ENCODE peak calls at places on chromosomes 13 and 19, in ten cellular contexts. One of them, this sample, is unnamed.

GRCh38 chr19:54696117-54696548 is 28.1 kb upstream of the KIR3DL3 start:
- DNase-seq in iPS-NIHi11: no peak
- DNase-seq in activated naive CD4-positive, alpha-beta T cell: no peak
- DNase-seq in bronchial epithelial cell: no peak
- DNase-seq in fibroblast of the conjunctiva: no peak
- DNase-seq in activated B cell treated with CpG ODN at 0.5 μM for 24 hours: no peak
- DNase-seq in activated CD4-positive, alpha-beta memory T cell treated with anti-CD3 and anti-CD28 coated beads, Interleukin-2, amount 10 ng/mL, durations not matched to agents 7 days and 5 days: no peak
- DNase-seq in putamen: no peak
- DNase-seq in WTC11: no peak
- DNase-seq in nucleus accumbens: no peak
- DNase-seq in this sample: no peak

GRCh38 chr13:109668433-109669233 is 117.8 kb downstream of the IRS2 start:
- DNase-seq in iPS-NIHi11: no peak
- DNase-seq in activated naive CD4-positive, alpha-beta T cell: no peak
- DNase-seq in bronchial epithelial cell: no peak
- DNase-seq in fibroblast of the conjunctiva: no peak
- DNase-seq in activated B cell treated with CpG ODN at 0.5 μM for 24 hours: no peak
- DNase-seq in activated CD4-positive, alpha-beta memory T cell treated with anti-CD3 and anti-CD28 coated beads, Interleukin-2, amount 10 ng/mL, durations not matched to agents 7 days and 5 days: no peak
- DNase-seq in putamen: no peak
- DNase-seq in WTC11: no peak
- DNase-seq in nucleus accumbens: no peak
- DNase-seq in this sample: no peak

GRCh38 chr19:1000095-1000494 is at the start of gene GRIN3B:
- DNase-seq in iPS-NIHi11: peak
- DNase-seq in activated naive CD4-positive, alpha-beta T cell: peak
- DNase-seq in bronchial epithelial cell: peak
- DNase-seq in fibroblast of the conjunctiva: no peak
- DNase-seq in activated B cell treated with CpG ODN at 0.5 μM for 24 hours: peak
- DNase-seq in activated CD4-positive, alpha-beta memory T cell treated with anti-CD3 and anti-CD28 coated beads, Interleukin-2, amount 10 ng/mL, durations not matched to agents 7 days and 5 days: peak
- DNase-seq in putamen: no peak
- DNase-seq in WTC11: peak
- DNase-seq in nucleus accumbens: no peak
- DNase-seq in this sample: no peak

GRCh38 chr13:37706041-37706440 is 107.5 kb upstream of the POSTN start:
- DNase-seq in iPS-NIHi11: no peak
- DNase-seq in activated naive CD4-positive, alpha-beta T cell: no peak
- DNase-seq in bronchial epithelial cell: no peak
- DNase-seq in fibroblast of the conjunctiva: no peak
- DNase-seq in activated B cell treated with CpG ODN at 0.5 μM for 24 hours: no peak
- DNase-seq in activated CD4-positive, alpha-beta memory T cell treated with anti-CD3 and anti-CD28 coated beads, Interleukin-2, amount 10 ng/mL, durations not matched to agents 7 days and 5 days: no peak
- DNase-seq in putamen: no peak
- DNase-seq in WTC11: no peak
- DNase-seq in nucleus accumbens: no peak
- DNase-seq in this sample: no peak

GRCh38 chr13:84400711-84401110 is 518.4 kb upstream of the SLITRK1 start:
- DNase-seq in iPS-NIHi11: no peak
- DNase-seq in activated naive CD4-positive, alpha-beta T cell: no peak
- DNase-seq in bronchial epithelial cell: peak
- DNase-seq in fibroblast of the conjunctiva: peak
- DNase-seq in activated B cell treated with CpG ODN at 0.5 μM for 24 hours: no peak
- DNase-seq in activated CD4-positive, alpha-beta memory T cell treated with anti-CD3 and anti-CD28 coated beads, Interleukin-2, amount 10 ng/mL, durations not matched to agents 7 days and 5 days: no peak
- DNase-seq in putamen: no peak
- DNase-seq in WTC11: no peak
- DNase-seq in nucleus accumbens: no peak
- DNase-seq in this sample: peak

GRCh38 chr13:31246918-31247317 is 47.1 kb downstream of the B3GLCT start:
- DNase-seq in iPS-NIHi11: no peak
- DNase-seq in activated naive CD4-positive, alpha-beta T cell: no peak
- DNase-seq in bronchial epithelial cell: peak
- DNase-seq in fibroblast of the conjunctiva: no peak
- DNase-seq in activated B cell treated with CpG ODN at 0.5 μM for 24 hours: no peak
- DNase-seq in activated CD4-positive, alpha-beta memory T cell treated with anti-CD3 and anti-CD28 coated beads, Interleukin-2, amount 10 ng/mL, durations not matched to agents 7 days and 5 days: no peak
- DNase-seq in putamen: no peak
- DNase-seq in WTC11: no peak
- DNase-seq in nucleus accumbens: no peak
- DNase-seq in this sample: no peak

GRCh38 chr13:74288361-74288911 is 154.2 kb upstream of the KLF12 start:
- DNase-seq in iPS-NIHi11: peak
- DNase-seq in activated naive CD4-positive, alpha-beta T cell: no peak
- DNase-seq in bronchial epithelial cell: peak
- DNase-seq in fibroblast of the conjunctiva: no peak
- DNase-seq in activated B cell treated with CpG ODN at 0.5 μM for 24 hours: peak
- DNase-seq in activated CD4-positive, alpha-beta memory T cell treated with anti-CD3 and anti-CD28 coated beads, Interleukin-2, amount 10 ng/mL, durations not matched to agents 7 days and 5 days: peak
- DNase-seq in putamen: peak
- DNase-seq in WTC11: peak
- DNase-seq in nucleus accumbens: no peak
- DNase-seq in this sample: no peak

GRCh38 chr13:48304132-48304876 is 753 bp downstream of the RB1 start:
- DNase-seq in iPS-NIHi11: no peak
- DNase-seq in activated naive CD4-positive, alpha-beta T cell: no peak
- DNase-seq in bronchial epithelial cell: peak
- DNase-seq in fibroblast of the conjunctiva: no peak
- DNase-seq in activated B cell treated with CpG ODN at 0.5 μM for 24 hours: peak
- DNase-seq in activated CD4-positive, alpha-beta memory T cell treated with anti-CD3 and anti-CD28 coated beads, Interleukin-2, amount 10 ng/mL, durations not matched to agents 7 days and 5 days: peak
- DNase-seq in putamen: peak
- DNase-seq in WTC11: peak
- DNase-seq in nucleus accumbens: no peak
- DNase-seq in this sample: peak

GRCh38 chr13:41458187-41458938 is 1.0 kb downstream of the RGCC start:
- DNase-seq in iPS-NIHi11: peak
- DNase-seq in activated naive CD4-positive, alpha-beta T cell: peak
- DNase-seq in bronchial epithelial cell: peak
- DNase-seq in fibroblast of the conjunctiva: no peak
- DNase-seq in activated B cell treated with CpG ODN at 0.5 μM for 24 hours: peak
- DNase-seq in activated CD4-positive, alpha-beta memory T cell treated with anti-CD3 and anti-CD28 coated beads, Interleukin-2, amount 10 ng/mL, durations not matched to agents 7 days and 5 days: peak
- DNase-seq in putamen: no peak
- DNase-seq in WTC11: peak
- DNase-seq in nucleus accumbens: no peak
- DNase-seq in this sample: no peak

GRCh38 chr13:26707122-26708006 is 53.2 kb downstream of the GPR12 start:
- DNase-seq in iPS-NIHi11: peak
- DNase-seq in activated naive CD4-positive, alpha-beta T cell: no peak
- DNase-seq in bronchial epithelial cell: peak
- DNase-seq in fibroblast of the conjunctiva: peak
- DNase-seq in activated B cell treated with CpG ODN at 0.5 μM for 24 hours: no peak
- DNase-seq in activated CD4-positive, alpha-beta memory T cell treated with anti-CD3 and anti-CD28 coated beads, Interleukin-2, amount 10 ng/mL, durations not matched to agents 7 days and 5 days: peak
- DNase-seq in putamen: peak
- DNase-seq in WTC11: peak
- DNase-seq in nucleus accumbens: no peak
- DNase-seq in this sample: peak

GRCh38 chr13:114079601-114080536 is 52.6 kb downstream of the RASA3 start:
- DNase-seq in iPS-NIHi11: no peak
- DNase-seq in activated naive CD4-positive, alpha-beta T cell: no peak
- DNase-seq in bronchial epithelial cell: no peak
- DNase-seq in fibroblast of the conjunctiva: no peak
- DNase-seq in activated B cell treated with CpG ODN at 0.5 μM for 24 hours: no peak
- DNase-seq in activated CD4-positive, alpha-beta memory T cell treated with anti-CD3 and anti-CD28 coated beads, Interleukin-2, amount 10 ng/mL, durations not matched to agents 7 days and 5 days: no peak
- DNase-seq in putamen: no peak
- DNase-seq in WTC11: peak
- DNase-seq in nucleus accumbens: no peak
- DNase-seq in this sample: no peak

GRCh38 chr19:2336528-2337328 is 8.2 kb downstream of the SPPL2B start:
- DNase-seq in iPS-NIHi11: no peak
- DNase-seq in activated naive CD4-positive, alpha-beta T cell: no peak
- DNase-seq in bronchial epithelial cell: no peak
- DNase-seq in fibroblast of the conjunctiva: no peak
- DNase-seq in activated B cell treated with CpG ODN at 0.5 μM for 24 hours: no peak
- DNase-seq in activated CD4-positive, alpha-beta memory T cell treated with anti-CD3 and anti-CD28 coated beads, Interleukin-2, amount 10 ng/mL, durations not matched to agents 7 days and 5 days: no peak
- DNase-seq in putamen: no peak
- DNase-seq in WTC11: no peak
- DNase-seq in nucleus accumbens: no peak
- DNase-seq in this sample: no peak

GRCh38 chr13:79404985-79405384 is 1.1 kb downstream of the RBM26 start:
- DNase-seq in iPS-NIHi11: no peak
- DNase-seq in activated naive CD4-positive, alpha-beta T cell: no peak
- DNase-seq in bronchial epithelial cell: peak
- DNase-seq in fibroblast of the conjunctiva: no peak
- DNase-seq in activated B cell treated with CpG ODN at 0.5 μM for 24 hours: no peak
- DNase-seq in activated CD4-positive, alpha-beta memory T cell treated with anti-CD3 and anti-CD28 coated beads, Interleukin-2, amount 10 ng/mL, durations not matched to agents 7 days and 5 days: no peak
- DNase-seq in putamen: peak
- DNase-seq in WTC11: no peak
- DNase-seq in nucleus accumbens: no peak
- DNase-seq in this sample: no peak

GRCh38 chr13:112245179-112245724 is 130.9 kb upstream of the SPACA7 start:
- DNase-seq in iPS-NIHi11: no peak
- DNase-seq in activated naive CD4-positive, alpha-beta T cell: no peak
- DNase-seq in bronchial epithelial cell: no peak
- DNase-seq in fibroblast of the conjunctiva: no peak
- DNase-seq in activated B cell treated with CpG ODN at 0.5 μM for 24 hours: no peak
- DNase-seq in activated CD4-positive, alpha-beta memory T cell treated with anti-CD3 and anti-CD28 coated beads, Interleukin-2, amount 10 ng/mL, durations not matched to agents 7 days and 5 days: no peak
- DNase-seq in putamen: no peak
- DNase-seq in WTC11: no peak
- DNase-seq in nucleus accumbens: no peak
- DNase-seq in this sample: no peak

GRCh38 chr19:42540071-42540553 is 11.8 kb upstream of the CEACAM1 start:
- DNase-seq in iPS-NIHi11: no peak
- DNase-seq in activated naive CD4-positive, alpha-beta T cell: no peak
- DNase-seq in bronchial epithelial cell: no peak
- DNase-seq in fibroblast of the conjunctiva: no peak
- DNase-seq in activated B cell treated with CpG ODN at 0.5 μM for 24 hours: no peak
- DNase-seq in activated CD4-positive, alpha-beta memory T cell treated with anti-CD3 and anti-CD28 coated beads, Interleukin-2, amount 10 ng/mL, durations not matched to agents 7 days and 5 days: no peak
- DNase-seq in putamen: no peak
- DNase-seq in WTC11: no peak
- DNase-seq in nucleus accumbens: no peak
- DNase-seq in this sample: no peak

GRCh38 chr13:73169971-73170370 is 111.2 kb downstream of the KLF5 start:
- DNase-seq in iPS-NIHi11: no peak
- DNase-seq in activated naive CD4-positive, alpha-beta T cell: no peak
- DNase-seq in bronchial epithelial cell: peak
- DNase-seq in fibroblast of the conjunctiva: no peak
- DNase-seq in activated B cell treated with CpG ODN at 0.5 μM for 24 hours: no peak
- DNase-seq in activated CD4-positive, alpha-beta memory T cell treated with anti-CD3 and anti-CD28 coated beads, Interleukin-2, amount 10 ng/mL, durations not matched to agents 7 days and 5 days: no peak
- DNase-seq in putamen: no peak
- DNase-seq in WTC11: no peak
- DNase-seq in nucleus accumbens: no peak
- DNase-seq in this sample: no peak

GRCh38 chr13:90336507-90336906 is 1011.0 kb upstream of the MIR17HG start:
- DNase-seq in iPS-NIHi11: no peak
- DNase-seq in activated naive CD4-positive, alpha-beta T cell: no peak
- DNase-seq in bronchial epithelial cell: peak
- DNase-seq in fibroblast of the conjunctiva: no peak
- DNase-seq in activated B cell treated with CpG ODN at 0.5 μM for 24 hours: no peak
- DNase-seq in activated CD4-positive, alpha-beta memory T cell treated with anti-CD3 and anti-CD28 coated beads, Interleukin-2, amount 10 ng/mL, durations not matched to agents 7 days and 5 days: no peak
- DNase-seq in putamen: no peak
- DNase-seq in WTC11: no peak
- DNase-seq in nucleus accumbens: no peak
- DNase-seq in this sample: no peak

GRCh38 chr19:33303791-33304759 is 1.7 kb upstream of the CEBPA start:
- DNase-seq in iPS-NIHi11: peak
- DNase-seq in activated naive CD4-positive, alpha-beta T cell: no peak
- DNase-seq in bronchial epithelial cell: no peak
- DNase-seq in fibroblast of the conjunctiva: no peak
- DNase-seq in activated B cell treated with CpG ODN at 0.5 μM for 24 hours: no peak
- DNase-seq in activated CD4-positive, alpha-beta memory T cell treated with anti-CD3 and anti-CD28 coated beads, Interleukin-2, amount 10 ng/mL, durations not matched to agents 7 days and 5 days: no peak
- DNase-seq in putamen: no peak
- DNase-seq in WTC11: no peak
- DNase-seq in nucleus accumbens: no peak
- DNase-seq in this sample: no peak